ENCODE peak calls at places on chromosome 1, in eight cellular contexts. P is psoas muscle; W is stomach; N is CD8-positive, alpha-beta memory T cell; R is neural progenitor cell; D is BE2C; X is upper lobe of left lung; F is IMR-90. H is an unnamed sample. For H3K27me3 and H3K4me1, the result is how much of the 10 kb centered on the place peaks cover.

GRCh38 chr1:73162576-73162975 is 880.2 kb upstream of the NEGR1 start:
- DNase-seq in P (no peak), W (no peak), N (no peak), R (no peak), D (no peak), X (no peak), F (no peak), H (no peak)

GRCh38 chr1:92441316-92442311 is 45.1 kb downstream of the GFI1 start:
- DNase-seq in P (peak), W (peak), N (no peak), R (peak), D (peak), X (no peak), F (no peak), H (no peak)

GRCh38 chr1:81446006-81446669 is 354.6 kb upstream of the ADGRL2 start:
- DNase-seq in P (no peak), W (peak), N (no peak), R (no peak), D (no peak), X (no peak), F (no peak), H (no peak)

GRCh38 chr1:95381980-95382379 is 148.0 kb downstream of the RWDD3 start:
- DNase-seq in P (no peak), W (no peak), N (no peak), R (no peak), D (peak), X (no peak), F (no peak), H (no peak)

GRCh38 chr1:80982831-80983230 is 817.9 kb upstream of the ADGRL2 start:
- DNase-seq in P (no peak), W (no peak), N (no peak), R (no peak), D (no peak), X (no peak), F (no peak), H (no peak)

GRCh38 chr1:145758116-145758515 is 38.8 kb downstream of the CD160 start:
- DNase-seq in P (no peak), W (no peak), N (no peak), R (no peak), D (no peak), X (no peak), F (no peak), H (no peak)

GRCh38 chr1:2880086-2880485 is 78.6 kb upstream of the TTC34 start:
- DNase-seq in P (no peak), W (no peak), N (no peak), R (no peak), D (no peak), X (no peak), F (no peak), H (no peak)

GRCh38 chr1:37461698-37462436 is 12.5 kb upstream of the ZC3H12A start:
- DNase-seq in P (no peak), W (no peak), N (no peak), R (no peak), D (no peak), X (no peak), F (no peak), H (no peak)

GRCh38 chr1:4512622-4513021 is 141.8 kb upstream of the AJAP1 start:
- DNase-seq in P (no peak), W (no peak), N (no peak), R (no peak), D (no peak), X (no peak), F (no peak), H (no peak)

GRCh38 chr1:200392625-200393185 is 17.1 kb downstream of the ZNF281 start:
- DNase-seq in P (no peak), W (no peak), N (no peak), R (no peak), D (no peak), X (no peak), F (no peak), H (peak)

GRCh38 chr1:35807614-35808375 is at the start of gene AGO4:
- DNase-seq in P (peak), W (peak), N (peak), R (peak), D (peak), X (peak), F (peak), H (peak)

GRCh38 chr1:220528049-220528678 is at the start of gene MARK1:
- DNase-seq in P (peak), W (peak), N (no peak), R (peak), D (peak), X (peak), F (no peak), H (peak)

GRCh38 chr1:157429841-157430240 is 122.5 kb downstream of the FCRL5 start:
- DNase-seq in P (no peak), W (no peak), N (no peak), R (no peak), D (no peak), X (no peak), F (no peak), H (no peak)

GRCh38 chr1:217747156-217747769 is 116.1 kb downstream of the SPATA17 start:
- DNase-seq in P (no peak), W (no peak), N (no peak), R (peak), D (no peak), X (no peak), F (peak), H (no peak)

GRCh38 chr1:46451948-46452930 is 37.4 kb upstream of the DMBX1 start:
- DNase-seq in P (peak), W (no peak), N (no peak), R (no peak), D (no peak), X (no peak), F (no peak), H (no peak)
- H3K27me3 ChIP-seq in P (under half), W (half or more), N (under half), R (half or more), D (under half), X (under half), F (half or more), H (under half)

GRCh38 chr1:25023826-25024225 is 93.8 kb upstream of the RUNX3 start:
- DNase-seq in P (no peak), W (no peak), N (no peak), R (no peak), D (no peak), X (no peak), F (no peak), H (no peak)

GRCh38 chr1:25022361-25023189 is 92.5 kb upstream of the RUNX3 start:
- DNase-seq in P (peak), W (peak), N (peak), R (no peak), D (no peak), X (peak), F (peak), H (no peak)

GRCh38 chr1:25024631-25025350 is 94.7 kb upstream of the RUNX3 start:
- DNase-seq in P (peak), W (no peak), N (no peak), R (no peak), D (no peak), X (no peak), F (no peak), H (no peak)

GRCh38 chr1:25021586-25022215 is 91.6 kb upstream of the RUNX3 start:
- DNase-seq in P (no peak), W (no peak), N (no peak), R (no peak), D (no peak), X (no peak), F (no peak), H (no peak)

DNA sequence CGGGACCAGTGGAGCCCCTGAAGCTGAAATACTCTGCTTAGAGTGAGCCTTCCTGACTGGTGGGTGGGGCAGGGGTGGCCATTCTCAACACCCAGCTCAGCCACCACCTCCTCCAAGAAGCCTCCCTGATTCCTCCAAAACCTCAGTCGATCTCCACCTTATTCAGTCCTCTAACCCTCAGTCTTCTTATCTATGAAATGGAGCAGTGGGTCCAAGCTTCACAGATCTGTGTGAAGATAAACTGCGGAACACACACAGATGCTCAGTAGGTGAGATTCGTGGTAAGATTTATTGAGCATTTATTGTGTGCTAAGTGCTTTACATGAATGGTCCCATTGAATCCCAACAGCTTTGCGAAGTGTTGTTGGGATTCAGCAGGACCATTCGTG is 93.1 kb upstream of the RUNX3 start:
- DNase-seq in P (no peak), W (no peak), N (no peak), R (no peak), D (no peak), X (no peak), F (no peak), H (no peak)
- H3K4me1 ChIP-seq in P (under half), W (under half), N (half or more), R (under half), D (under half), X (under half), F (under half), H (under half)

GRCh38 chr1:116878804-116879477 is 30.8 kb upstream of the PTGFRN start:
- DNase-seq in P (peak), W (no peak), N (peak), R (peak), D (peak), X (peak), F (peak), H (peak)
- H3K4me3 ChIP-seq in P (peak), W (peak), N (peak), R (peak), D (peak), X (no peak), F (peak), H (peak)

GRCh38 chr1:166671627-166672026 is 167.6 kb upstream of the POGK start:
- DNase-seq in P (no peak), W (no peak), N (no peak), R (no peak), D (no peak), X (no peak), F (no peak), H (no peak)
- H3K27me3 ChIP-seq in P (under half), W (under half), N (under half), R (under half), D (under half), X (under half), F (under half), H (under half)

GRCh38 chr1:119004129-119004527 is 16.0 kb upstream of the TBX15 start:
- DNase-seq in P (no peak), W (no peak), N (no peak), R (no peak), D (no peak), X (no peak), F (no peak), H (no peak)
- H3K4me1 ChIP-seq in P (under half), W (under half), N (under half), R (under half), D (under half), X (half or more), F (under half), H (under half)

GRCh38 chr1:39655578-39656268 is 16.2 kb downstream of the NT5C1A start:
- DNase-seq in P (no peak), W (no peak), N (no peak), R (no peak), D (peak), X (no peak), F (no peak), H (no peak)

GRCh38 chr1:39652534-39652933 is 13.1 kb upstream of the HEYL start:
- DNase-seq in P (no peak), W (no peak), N (no peak), R (no peak), D (no peak), X (no peak), F (no peak), H (no peak)

GRCh38 chr1:39652105-39652504 is 12.7 kb upstream of the HEYL start:
- DNase-seq in P (no peak), W (no peak), N (no peak), R (no peak), D (no peak), X (no peak), F (no peak), H (no peak)

GRCh38 chr1:39654291-39654690 is 14.8 kb upstream of the HEYL start:
- DNase-seq in P (peak), W (no peak), N (no peak), R (no peak), D (no peak), X (no peak), F (peak), H (no peak)

DNA sequence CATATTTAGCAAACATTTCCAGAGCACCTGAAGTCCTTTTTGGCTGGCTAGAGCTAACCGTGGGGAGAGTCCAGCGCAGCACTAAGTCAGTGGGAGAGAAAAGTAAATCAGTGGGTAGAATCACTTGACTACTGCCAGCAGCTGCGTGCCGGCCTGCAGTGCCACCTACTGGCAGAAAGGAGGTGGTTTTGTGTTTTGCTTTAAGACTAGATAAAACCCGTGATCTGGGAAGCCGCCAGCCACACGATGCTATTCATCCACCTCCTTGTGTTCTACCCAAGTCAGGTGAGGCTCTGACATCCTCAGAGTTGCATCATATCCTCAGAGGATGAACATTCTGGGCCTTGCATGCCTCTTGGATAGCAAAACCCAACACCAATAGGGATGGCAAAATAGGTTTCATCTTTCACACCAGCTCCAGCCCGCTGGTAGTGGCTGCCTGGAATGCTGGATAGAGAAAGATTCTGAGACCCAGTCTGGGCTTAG is 14.1 kb upstream of the HEYL start:
- DNase-seq in P (peak), W (peak), N (peak), R (peak), D (peak), X (peak), F (peak), H (peak)
- H3K4me3 ChIP-seq in P (no peak), W (no peak), N (no peak), R (no peak), D (no peak), X (no peak), F (no peak), H (no peak)

GRCh38 chr1:228552596-228553176 is 65.5 kb downstream of the RNF187 start:
- DNase-seq in P (no peak), W (no peak), N (no peak), R (no peak), D (no peak), X (peak), F (no peak), H (no peak)
- H3K27me3 ChIP-seq in P (under half), W (half or more), N (under half), R (under half), D (under half), X (under half), F (under half), H (under half)

DNA sequence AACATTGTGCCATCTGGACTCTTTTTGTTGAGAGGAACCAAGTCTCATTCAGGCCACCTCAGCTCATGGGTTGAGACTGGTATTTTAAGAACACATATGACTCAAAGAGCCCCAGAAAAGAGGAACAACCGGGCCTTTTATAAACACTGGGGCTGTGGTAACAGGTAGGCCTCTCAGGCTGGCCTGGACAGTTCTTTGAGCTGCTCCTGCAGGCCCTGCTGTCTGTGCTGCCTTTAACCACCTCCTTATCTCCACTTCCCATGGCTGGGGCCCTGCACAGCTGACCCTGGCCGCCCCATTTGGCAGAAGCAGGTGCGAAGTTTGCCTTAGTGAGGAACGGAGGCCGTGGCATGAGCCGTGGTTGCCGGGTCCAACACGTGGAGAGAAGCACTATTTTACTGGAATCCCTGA is 163.3 kb downstream of the RHOU start:
- DNase-seq in P (no peak), W (peak), N (no peak), R (no peak), D (no peak), X (peak), F (no peak), H (no peak)
- H3K4me1 ChIP-seq in P (under half), W (under half), N (under half), R (under half), D (under half), X (under half), F (under half), H (under half)

GRCh38 chr1:234168061-234168724 is 205.1 kb upstream of the COA6 start:
- DNase-seq in P (peak), W (no peak), N (no peak), R (no peak), D (no peak), X (no peak), F (no peak), H (no peak)

GRCh38 chr1:234163267-234163919 is 209.9 kb upstream of the COA6 start:
- DNase-seq in P (no peak), W (no peak), N (no peak), R (no peak), D (no peak), X (no peak), F (no peak), H (no peak)

GRCh38 chr1:234162661-234163060 is 210.6 kb upstream of the COA6 start:
- DNase-seq in P (no peak), W (no peak), N (no peak), R (no peak), D (no peak), X (no peak), F (no peak), H (no peak)

GRCh38 chr1:234169161-234169849 is 204.0 kb upstream of the COA6 start:
- DNase-seq in P (no peak), W (no peak), N (no peak), R (no peak), D (no peak), X (no peak), F (no peak), H (no peak)

GRCh38 chr1:234164098-234164709 is 209.1 kb upstream of the COA6 start:
- DNase-seq in P (no peak), W (no peak), N (no peak), R (no peak), D (no peak), X (no peak), F (no peak), H (no peak)
- H3K4me3 ChIP-seq in P (no peak), W (no peak), N (no peak), R (no peak), D (no peak), X (no peak), F (no peak), H (no peak)

H was measured in HAP-1.